ENCODE peak calls at places on chromosomes 16 and 17, in six cellular contexts. P is NCI-H1092 treated with DMSO at 0.1 percent for 48 hours; S is nucleus accumbens; U is stimulated activated CD8-positive, alpha-beta memory T cell treated with anti-CD3 and anti-CD28 coated beads, Interleukin-4, amount 100 ng/mL, for 24 hours; H is stimulated activated CD4-positive, alpha-beta T cell treated with anti-CD3 and anti-CD28 coated beads, Interleukin-2, amount 100 ng/mL, for 48 hours; L is sciatic nerve. Y is an unnamed sample.

GRCh38 chr17:73138541-73139138 is 26.2 kb upstream of the SSTR2 start:
- DNase-seq in P (peak; percentile 72), S (no peak), U (no peak), H (no peak), L (no peak), Y (no peak)

GRCh38 chr17:32840241-32840640 is 36.7 kb downstream of the MYO1D start:
- DNase-seq in P (no peak), S (no peak), U (no peak), H (no peak), L (no peak), Y (no peak)

GRCh38 chr17:42121066-42121769 is at the start of gene KAT2A:
- DNase-seq in P (peak; percentile 72), S (peak; percentile 75), U (peak; percentile 74), H (peak; percentile 69), L (peak; percentile 88), Y (peak; percentile 69)

GRCh38 chr17:9011001-9011400 is 10.3 kb upstream of the NTN1 start:
- DNase-seq in P (no peak), S (no peak), U (no peak), H (no peak), L (no peak), Y (no peak)

GRCh38 chr17:37743612-37743874 is 1.3 kb downstream of the HNF1B start:
- DNase-seq in P (no peak), S (no peak), U (no peak), H (no peak), L (no peak), Y (no peak)

GRCh38 chr17:59746849-59747445 is 39.5 kb downstream of the VMP1 start:
- DNase-seq in P (peak; percentile 10), S (no peak), U (no peak), H (no peak), L (no peak), Y (no peak)

GRCh38 chr17:520447-521167 is 168.0 kb upstream of the RPH3AL start:
- DNase-seq in P (no peak), S (no peak), U (no peak), H (no peak), L (no peak), Y (no peak)

GRCh38 chr16:1428511-1428910 is 2.4 kb upstream of the PERCC1 start:
- DNase-seq in P (no peak), S (no peak), U (peak; percentile 35), H (peak; percentile 32), L (no peak), Y (no peak)

GRCh38 chr16:23207485-23207884 is 24.9 kb downstream of the SCNN1G start:
- DNase-seq in P (peak; percentile 95), S (no peak), U (no peak), H (no peak), L (no peak), Y (no peak)

GRCh38 chr16:54143934-54144333 is 142.7 kb downstream of the IRX3 start:
- DNase-seq in P (no peak), S (no peak), U (no peak), H (no peak), L (no peak), Y (no peak)

GRCh38 chr16:46573008-46573833 is 48.0 kb downstream of the SHCBP1 start:
- DNase-seq in P (no peak), S (no peak), U (no peak), H (no peak), L (no peak), Y (no peak)

GRCh38 chr17:61551255-61551742 is 39.7 kb downstream of the NACA2 start:
- DNase-seq in P (peak; percentile 21), S (no peak), U (no peak), H (no peak), L (no peak), Y (no peak)

GRCh38 chr16:58461056-58461455 is 38.9 kb upstream of the NDRG4 start:
- DNase-seq in P (no peak), S (no peak), U (no peak), H (no peak), L (no peak), Y (no peak)

GRCh38 chr17:66898536-66898935 is 63.6 kb downstream of the CACNG5 start:
- DNase-seq in P (no peak), S (no peak), U (no peak), H (no peak), L (no peak), Y (no peak)

GRCh38 chr16:84545114-84545737 is 40.8 kb upstream of the MEAK7 start:
- DNase-seq in P (peak; percentile 58), S (no peak), U (no peak), H (no peak), L (no peak), Y (no peak)

GRCh38 chr17:79036181-79036580 is 12.2 kb downstream of the C1QTNF1 start:
- DNase-seq in P (no peak), S (no peak), U (no peak), H (no peak), L (peak; percentile 28), Y (no peak)

GRCh38 chr17:61846976-61847375 is 16.4 kb downstream of the BRIP1 start:
- DNase-seq in P (no peak), S (no peak), U (no peak), H (no peak), L (no peak), Y (no peak)

GRCh38 chr16:85111184-85111583 is 1.1 kb downstream of the CIBAR2 start:
- DNase-seq in P (no peak), S (no peak), U (no peak), H (no peak), L (no peak), Y (no peak)

GRCh38 chr17:6496636-6497441 is 52.6 kb downstream of the PIMREG start:
- DNase-seq in P (no peak), S (peak; percentile 15), U (no peak), H (no peak), L (peak; percentile 25), Y (no peak)

GRCh38 chr17:64032081-64032480 is 11.6 kb upstream of the ICAM2 start:
- DNase-seq in P (no peak), S (no peak), U (no peak), H (no peak), L (no peak), Y (no peak)

GRCh38 chr17:6140188-6140587 is 70.0 kb downstream of the WSCD1 start:
- DNase-seq in P (no peak), S (no peak), U (no peak), H (no peak), L (no peak), Y (no peak)

GRCh38 chr16:52424591-52424990 is 122.4 kb downstream of the TOX3 start:
- DNase-seq in P (no peak), S (no peak), U (no peak), H (no peak), L (no peak), Y (no peak)

GRCh38 chr16:70653809-70654771 is 7.7 kb downstream of the IL34 start:
- DNase-seq in P (peak; percentile 76), S (peak; percentile 63), U (peak; percentile 63), H (peak; percentile 89), L (peak; percentile 89), Y (peak; percentile 75)

GRCh38 chr17:73787036-73787720 is 142.9 kb upstream of the SDK2 start:
- DNase-seq in P (no peak), S (no peak), U (no peak), H (no peak), L (no peak), Y (no peak)

GRCh38 chr17:71402661-71403141 is 718.1 kb upstream of the SOX9 start:
- DNase-seq in P (peak; percentile 70), S (no peak), U (no peak), H (no peak), L (no peak), Y (no peak)

GRCh38 chr17:59292174-59292523 is 39.3 kb upstream of the YPEL2 start:
- DNase-seq in P (no peak), S (no peak), U (no peak), H (no peak), L (no peak), Y (no peak)

GRCh38 chr17:44865231-44865660 is 17.6 kb downstream of the HIGD1B start:
- DNase-seq in P (peak; percentile 74), S (peak; percentile 17), U (peak; percentile 30), H (peak; percentile 73), L (peak; percentile 78), Y (peak; percentile 49)

GRCh38 chr16:86789621-86790051 is 211.3 kb downstream of the FOXL1 start:
- DNase-seq in P (no peak), S (no peak), U (no peak), H (no peak), L (no peak), Y (no peak)

GRCh38 chr16:87955302-87956168 is 4.3 kb downstream of the BANP start:
- DNase-seq in P (no peak), S (no peak), U (no peak), H (no peak), L (no peak), Y (no peak)

GRCh38 chr17:18025596-18026407 is 13.2 kb downstream of the ATPAF2 start:
- DNase-seq in P (no peak), S (no peak), U (no peak), H (no peak), L (no peak), Y (no peak)

GRCh38 chr16:56985288-56985961 is 3.9 kb upstream of the NLRC5 start:
- DNase-seq in P (no peak), S (no peak), U (no peak), H (no peak), L (peak; percentile 75), Y (no peak)

GRCh38 chr17:67629963-67630320 is 87.8 kb upstream of the NOL11 start:
- DNase-seq in P (peak; percentile 35), S (no peak), U (no peak), H (no peak), L (no peak), Y (no peak)

GRCh38 chr17:418421-418751 is 65.8 kb upstream of the RPH3AL start:
- DNase-seq in P (no peak), S (no peak), U (no peak), H (no peak), L (no peak), Y (peak; percentile 35)

GRCh38 chr17:57889892-57890856 is 40.3 kb upstream of the MRPS23 start:
- DNase-seq in P (no peak), S (no peak), U (no peak), H (no peak), L (peak; percentile 85), Y (no peak)

GRCh38 chr17:35892091-35892637 is 12.0 kb upstream of the CCL5 start:
- DNase-seq in P (no peak), S (no peak), U (peak; percentile 63), H (peak; percentile 51), L (no peak), Y (no peak)

GRCh38 chr16:86676216-86676800 is 98.0 kb downstream of the FOXL1 start:
- DNase-seq in P (no peak), S (no peak), U (no peak), H (no peak), L (no peak), Y (no peak)

GRCh38 chr16:2482181-2483107 is 7.5 kb downstream of the TBC1D24 start:
- DNase-seq in P (peak; percentile 90), S (peak; percentile 59), U (no peak), H (no peak), L (no peak), Y (no peak)

GRCh38 chr16:8583199-8583598 is 7.1 kb downstream of the TMEM114 start:
- DNase-seq in P (no peak), S (no peak), U (no peak), H (no peak), L (no peak), Y (no peak)

Y was measured in T-cell.